ENCODE peak calls at places on chromosome 9, in nine cellular contexts. O is right cardiac atrium; H is psoas muscle; N is GM23338; Y is OCI-LY7; A is lower lobe of right lung; C is naive thymus-derived CD4-positive, alpha-beta T cell; R is stomach; S is CD8-positive, alpha-beta T cell. J is an unnamed sample.

GRCh38 chr9:111036068-111036789 is 2.0 kb downstream of the LPAR1 start:
- DNase-seq in O (peak), H (peak), N (peak), Y (no peak), A (peak), C (no peak), R (peak), S (no peak), J (no peak)

GRCh38 chr9:12989669-12990068 is 214.8 kb downstream of the LURAP1L start:
- DNase-seq in O (no peak), H (no peak), N (no peak), Y (no peak), A (no peak), C (no peak), R (no peak), S (no peak), J (no peak)

GRCh38 chr9:134177624-134178393 is 13.4 kb upstream of the RNU6ATAC start:
- DNase-seq in O (peak), H (peak), N (no peak), Y (no peak), A (peak), C (no peak), R (no peak), S (no peak), J (no peak)

GRCh38 chr9:76629205-76629990 is 134.8 kb upstream of the PCA3 start:
- DNase-seq in O (no peak), H (no peak), N (no peak), Y (no peak), A (no peak), C (no peak), R (no peak), S (no peak), J (no peak)

GRCh38 chr9:112861155-112861554 is 29.5 kb downstream of the SLC46A2 start:
- DNase-seq in O (no peak), H (no peak), N (no peak), Y (no peak), A (no peak), C (no peak), R (no peak), S (no peak), J (no peak)

GRCh38 chr9:70677336-70677735 is 262.9 kb upstream of the KLF9 start:
- DNase-seq in O (no peak), H (no peak), N (no peak), Y (no peak), A (no peak), C (no peak), R (no peak), S (no peak), J (no peak)

GRCh38 chr9:133184971-133185370 is 21.3 kb upstream of the GBGT1 start:
- DNase-seq in O (no peak), H (no peak), N (peak), Y (peak), A (no peak), C (peak), R (peak), S (no peak), J (peak)

GRCh38 chr9:79616013-79616412 is 44.2 kb downstream of the TLE4 start:
- DNase-seq in O (no peak), H (no peak), N (no peak), Y (no peak), A (no peak), C (no peak), R (no peak), S (no peak), J (no peak)

GRCh38 chr9:6845881-6846280 is 88.1 kb downstream of the KDM4C start:
- DNase-seq in O (no peak), H (no peak), N (peak), Y (no peak), A (no peak), C (no peak), R (no peak), S (no peak), J (no peak)

GRCh38 chr9:21770877-21771560 is 31.4 kb upstream of the MTAP start:
- DNase-seq in O (no peak), H (no peak), N (no peak), Y (no peak), A (no peak), C (no peak), R (no peak), S (no peak), J (no peak)

GRCh38 chr9:69307446-69308216 is 17.4 kb upstream of the ENTREP1 start:
- DNase-seq in O (no peak), H (no peak), N (peak), Y (no peak), A (no peak), C (no peak), R (no peak), S (no peak), J (no peak)

GRCh38 chr9:93154293-93154903 is 20.3 kb upstream of the NINJ1 start:
- DNase-seq in O (peak), H (no peak), N (peak), Y (peak), A (no peak), C (peak), R (no peak), S (no peak), J (no peak)

GRCh38 chr9:89853161-89853560 is 248.3 kb downstream of the GADD45G start:
- DNase-seq in O (no peak), H (no peak), N (no peak), Y (no peak), A (no peak), C (no peak), R (no peak), S (no peak), J (no peak)

GRCh38 chr9:5002811-5003210 is 17.7 kb downstream of the JAK2 start:
- DNase-seq in O (no peak), H (no peak), N (no peak), Y (no peak), A (no peak), C (no peak), R (no peak), S (no peak), J (no peak)

GRCh38 chr9:109907400-109907799 is 127.4 kb downstream of the PALM2AKAP2 start:
- DNase-seq in O (peak), H (no peak), N (no peak), Y (peak), A (no peak), C (no peak), R (no peak), S (no peak), J (no peak)

GRCh38 chr9:78026416-78026815 is 5.2 kb downstream of the GNAQ start:
- DNase-seq in O (no peak), H (no peak), N (no peak), Y (no peak), A (no peak), C (no peak), R (no peak), S (no peak), J (no peak)

GRCh38 chr9:4750021-4750673 is 9.1 kb upstream of the AK3 start:
- DNase-seq in O (no peak), H (no peak), N (peak), Y (peak), A (no peak), C (peak), R (no peak), S (no peak), J (no peak)

GRCh38 chr9:93541581-93542349 is 34.6 kb upstream of the PHF2 start:
- DNase-seq in O (no peak), H (no peak), N (no peak), Y (no peak), A (no peak), C (no peak), R (no peak), S (no peak), J (no peak)

GRCh38 chr9:17204611-17205165 is 69.8 kb downstream of the CNTLN start:
- DNase-seq in O (peak), H (peak), N (peak), Y (no peak), A (no peak), C (no peak), R (no peak), S (no peak), J (no peak)

GRCh38 chr9:134564431-134565170 is 77.0 kb upstream of the COL5A1 start:
- DNase-seq in O (no peak), H (no peak), N (no peak), Y (no peak), A (no peak), C (no peak), R (peak), S (no peak), J (no peak)

GRCh38 chr9:91182831-91183230 is 178.9 kb downstream of the AUH start:
- DNase-seq in O (no peak), H (no peak), N (no peak), Y (peak), A (no peak), C (no peak), R (peak), S (no peak), J (no peak)

GRCh38 chr9:18887546-18887945 is 145.5 kb downstream of the SAXO1 start:
- DNase-seq in O (no peak), H (no peak), N (no peak), Y (no peak), A (no peak), C (no peak), R (no peak), S (no peak), J (no peak)

GRCh38 chr9:109026306-109026705 is 13.0 kb upstream of the CTNNAL1 start:
- DNase-seq in O (no peak), H (no peak), N (no peak), Y (no peak), A (no peak), C (no peak), R (no peak), S (no peak), J (no peak)

GRCh38 chr9:34333836-34334235 is 4.5 kb downstream of the NUDT2 start:
- DNase-seq in O (no peak), H (no peak), N (no peak), Y (no peak), A (no peak), C (no peak), R (no peak), S (no peak), J (no peak)

GRCh38 chr9:34334337-34334824 is 5.0 kb downstream of the NUDT2 start:
- DNase-seq in O (no peak), H (no peak), N (peak), Y (no peak), A (no peak), C (no peak), R (no peak), S (no peak), J (no peak)

GRCh38 chr9:34334916-34335315 is 5.5 kb downstream of the NUDT2 start:
- DNase-seq in O (no peak), H (no peak), N (no peak), Y (no peak), A (no peak), C (no peak), R (no peak), S (no peak), J (no peak)

GRCh38 chr9:34331191-34331590 is 1.8 kb downstream of the NUDT2 start:
- DNase-seq in O (no peak), H (no peak), N (no peak), Y (peak), A (no peak), C (no peak), R (no peak), S (no peak), J (no peak)

GRCh38 chr9:34332370-34332964 is 3.1 kb downstream of the NUDT2 start:
- DNase-seq in O (no peak), H (no peak), N (peak), Y (peak), A (no peak), C (peak), R (no peak), S (no peak), J (no peak)
- H3K4me3 ChIP-seq in O (no peak), H (no peak), N (no peak), Y (no peak), A (no peak), C (no peak), R (no peak), S (no peak), J (no peak)

DNA sequence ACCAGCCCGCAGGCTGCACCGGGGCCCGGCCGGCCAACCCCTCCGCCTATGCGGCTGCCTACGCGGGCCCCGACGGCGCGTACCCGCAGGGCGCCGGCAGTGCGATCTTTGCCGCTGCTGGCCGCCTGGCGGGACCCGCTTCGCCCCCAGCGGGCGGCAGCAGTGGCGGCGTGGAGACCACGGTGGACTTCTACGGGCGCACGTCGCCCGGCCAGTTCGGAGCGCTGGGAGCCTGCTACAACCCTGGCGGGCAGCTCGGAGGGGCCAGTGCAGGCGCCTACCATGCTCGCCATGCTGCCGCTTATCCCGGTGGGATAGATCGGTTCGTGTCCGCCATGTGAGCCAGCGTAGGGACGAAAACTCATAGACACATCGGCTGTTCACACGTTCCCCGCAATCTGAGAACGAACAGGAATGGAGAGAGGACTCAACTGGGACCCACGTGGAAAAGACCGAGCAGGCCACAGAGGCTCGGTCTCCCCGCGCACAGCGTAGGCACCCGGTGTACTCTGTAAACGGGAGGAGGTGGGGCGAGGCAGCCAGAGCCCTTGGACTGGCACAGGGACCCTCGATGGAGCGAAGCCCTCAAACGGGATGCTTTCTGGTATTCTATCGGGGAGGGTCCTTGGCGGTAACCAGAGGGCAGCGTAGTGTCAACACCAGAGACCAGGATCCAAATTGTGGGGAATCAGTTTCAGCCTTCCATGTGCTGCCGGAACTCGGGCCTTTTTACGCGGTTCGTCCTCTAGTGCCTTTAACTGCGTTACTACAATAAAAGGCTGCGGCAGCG is 1.9 kb downstream of the FOXE1 start:
- DNase-seq in O (no peak), H (no peak), N (peak), Y (no peak), A (no peak), C (no peak), R (no peak), S (no peak), J (no peak)
- H3K4me3 ChIP-seq in O (no peak), H (no peak), N (peak), Y (no peak), A (no peak), C (no peak), R (no peak), S (no peak), J (no peak)

GRCh38 chr9:72599874-72600534 is 78.6 kb downstream of the TMC1 start:
- DNase-seq in O (no peak), H (no peak), N (no peak), Y (no peak), A (no peak), C (no peak), R (no peak), S (no peak), J (no peak)
- H3K4me3 ChIP-seq in O (no peak), H (no peak), N (no peak), Y (no peak), A (no peak), C (no peak), R (no peak), S (no peak), J (no peak)

GRCh38 chr9:127122176-127123151 is at the start of gene ANGPTL2:
- DNase-seq in O (peak), H (peak), N (peak), Y (no peak), A (peak), C (no peak), R (peak), S (no peak), J (no peak)
- H3K4me3 ChIP-seq in O (peak), H (peak), N (peak), Y (no peak), A (peak), C (no peak), R (peak), S (no peak), J (no peak)